ENCODE peak calls at places on chromosome 18, in eight cellular contexts. One of them, this sample, is unnamed.

GRCh38 chr18:26869640-26870039 is 4.1 kb upstream of the AQP4 start:
- DNase-seq in T-helper 9 cell: no peak
- DNase-seq in activated CD4-positive, alpha-beta T cell treated with anti-CD3 and anti-CD28 coated beads, Interleukin-2, amount 50 U/mL, for 24 hours: no peak
- DNase-seq in NCI-H774: no peak
- DNase-seq in suprapubic skin: no peak
- DNase-seq in A172: no peak
- DNase-seq in EH: no peak
- DNase-seq in HTR-8/SVneo: no peak
- DNase-seq in this sample: no peak

GRCh38 chr18:9055185-9055584 is 47.3 kb upstream of the NDUFV2 start:
- DNase-seq in NCI-H774: no peak
- DNase-seq in suprapubic skin: no peak
- DNase-seq in T-helper 9 cell: no peak
- DNase-seq in EH: peak
- DNase-seq in A172: peak
- DNase-seq in HTR-8/SVneo: peak
- DNase-seq in activated CD4-positive, alpha-beta T cell treated with anti-CD3 and anti-CD28 coated beads, Interleukin-2, amount 50 U/mL, for 24 hours: no peak
- DNase-seq in this sample: no peak

GRCh38 chr18:48171490-48172188 is 237.5 kb downstream of the ZBTB7C start:
- DNase-seq in NCI-H774: no peak
- DNase-seq in suprapubic skin: no peak
- DNase-seq in HTR-8/SVneo: no peak
- DNase-seq in A172: no peak
- DNase-seq in T-helper 9 cell: no peak
- DNase-seq in activated CD4-positive, alpha-beta T cell treated with anti-CD3 and anti-CD28 coated beads, Interleukin-2, amount 50 U/mL, for 24 hours: no peak
- DNase-seq in EH: no peak
- DNase-seq in this sample: no peak

GRCh38 chr18:48566588-48566987 is 27.8 kb downstream of the CTIF start:
- DNase-seq in T-helper 9 cell: no peak
- DNase-seq in A172: no peak
- DNase-seq in suprapubic skin: no peak
- DNase-seq in activated CD4-positive, alpha-beta T cell treated with anti-CD3 and anti-CD28 coated beads, Interleukin-2, amount 50 U/mL, for 24 hours: no peak
- DNase-seq in HTR-8/SVneo: no peak
- DNase-seq in EH: peak
- DNase-seq in NCI-H774: no peak
- DNase-seq in this sample: no peak

GRCh38 chr18:44682871-44683221 is 2.2 kb downstream of the SETBP1 start:
- DNase-seq in A172: no peak
- DNase-seq in activated CD4-positive, alpha-beta T cell treated with anti-CD3 and anti-CD28 coated beads, Interleukin-2, amount 50 U/mL, for 24 hours: no peak
- DNase-seq in EH: no peak
- DNase-seq in NCI-H774: no peak
- DNase-seq in HTR-8/SVneo: no peak
- DNase-seq in suprapubic skin: no peak
- DNase-seq in T-helper 9 cell: no peak
- DNase-seq in this sample: peak

GRCh38 chr18:7198326-7198725 is 32.6 kb upstream of the LRRC30 start:
- DNase-seq in activated CD4-positive, alpha-beta T cell treated with anti-CD3 and anti-CD28 coated beads, Interleukin-2, amount 50 U/mL, for 24 hours: no peak
- DNase-seq in EH: no peak
- DNase-seq in NCI-H774: no peak
- DNase-seq in A172: no peak
- DNase-seq in HTR-8/SVneo: no peak
- DNase-seq in suprapubic skin: no peak
- DNase-seq in T-helper 9 cell: no peak
- DNase-seq in this sample: no peak

GRCh38 chr18:31931886-31932240 is 11.1 kb downstream of the TRAPPC8 start:
- DNase-seq in T-helper 9 cell: no peak
- DNase-seq in EH: peak
- DNase-seq in A172: peak
- DNase-seq in NCI-H774: no peak
- DNase-seq in activated CD4-positive, alpha-beta T cell treated with anti-CD3 and anti-CD28 coated beads, Interleukin-2, amount 50 U/mL, for 24 hours: no peak
- DNase-seq in HTR-8/SVneo: no peak
- DNase-seq in suprapubic skin: no peak
- DNase-seq in this sample: no peak

GRCh38 chr18:3579701-3580100 is 129.7 kb downstream of the TGIF1 start:
- DNase-seq in HTR-8/SVneo: peak
- DNase-seq in T-helper 9 cell: no peak
- DNase-seq in suprapubic skin: no peak
- DNase-seq in activated CD4-positive, alpha-beta T cell treated with anti-CD3 and anti-CD28 coated beads, Interleukin-2, amount 50 U/mL, for 24 hours: no peak
- DNase-seq in A172: peak
- DNase-seq in NCI-H774: no peak
- DNase-seq in EH: peak
- DNase-seq in this sample: no peak

GRCh38 chr18:25563816-25564370 is 211.9 kb upstream of the ZNF521 start:
- DNase-seq in T-helper 9 cell: no peak
- DNase-seq in NCI-H774: no peak
- DNase-seq in HTR-8/SVneo: no peak
- DNase-seq in suprapubic skin: no peak
- DNase-seq in activated CD4-positive, alpha-beta T cell treated with anti-CD3 and anti-CD28 coated beads, Interleukin-2, amount 50 U/mL, for 24 hours: no peak
- DNase-seq in A172: no peak
- DNase-seq in EH: no peak
- DNase-seq in this sample: no peak